ENCODE peak calls at places on chromosomes 6 and 20, in four cellular contexts. One of them, this sample, is unnamed.

GRCh38 chr6:110859335-110859792 is 15.2 kb upstream of the AMD1 start:
- DNase-seq in HAP-1: no peak
- DNase-seq in A673: no peak
- DNase-seq in PC-3: no peak
- DNase-seq in this sample: no peak

GRCh38 chr6:11999245-11999644 is 12.9 kb upstream of the HIVEP1 start:
- DNase-seq in HAP-1: no peak
- DNase-seq in A673: no peak
- DNase-seq in PC-3: no peak
- DNase-seq in this sample: no peak

GRCh38 chr20:48879609-48880008 is 41.9 kb upstream of the ARFGEF2 start:
- DNase-seq in HAP-1: no peak
- DNase-seq in A673: peak; percentile 68
- DNase-seq in PC-3: peak; percentile 52
- DNase-seq in this sample: no peak

GRCh38 chr6:157954150-157955117 is 27.2 kb upstream of the SYNJ2 start:
- DNase-seq in HAP-1: no peak
- DNase-seq in A673: peak; percentile 18
- DNase-seq in PC-3: peak; percentile 50
- DNase-seq in this sample: no peak

GRCh38 chr20:4795394-4795793 is 73.7 kb downstream of the PRND start:
- DNase-seq in HAP-1: no peak
- DNase-seq in A673: peak; percentile 52
- DNase-seq in PC-3: peak; percentile 73
- DNase-seq in this sample: no peak

GRCh38 chr20:63177785-63178444 is 38.0 kb downstream of the YTHDF1 start:
- DNase-seq in HAP-1: no peak
- DNase-seq in A673: peak; percentile 31
- DNase-seq in PC-3: no peak
- DNase-seq in this sample: no peak

GRCh38 chr20:41078329-41078728 is 49.7 kb downstream of the TOP1 start:
- DNase-seq in HAP-1: peak; percentile 62
- DNase-seq in A673: peak; percentile 83
- DNase-seq in PC-3: peak; percentile 71
- DNase-seq in this sample: no peak

GRCh38 chr6:90008908-90009501 is 114.7 kb downstream of the GJA10 start:
- DNase-seq in HAP-1: no peak
- DNase-seq in A673: peak; percentile 48
- DNase-seq in PC-3: peak; percentile 70
- DNase-seq in this sample: no peak

GRCh38 chr6:107637914-107638313 is 148.0 kb downstream of the SOBP start:
- DNase-seq in HAP-1: no peak
- DNase-seq in A673: no peak
- DNase-seq in PC-3: no peak
- DNase-seq in this sample: no peak

GRCh38 chr20:50381771-50382593 is 128.2 kb upstream of the PTPN1 start:
- DNase-seq in HAP-1: no peak
- DNase-seq in A673: no peak
- DNase-seq in PC-3: no peak
- DNase-seq in this sample: no peak

GRCh38 chr20:56247954-56248782 is at the start of gene MC3R:
- DNase-seq in HAP-1: peak; percentile 30
- DNase-seq in A673: peak; percentile 42
- DNase-seq in PC-3: peak; percentile 79
- DNase-seq in this sample: no peak

GRCh38 chr6:138378463-138378862 is 758 bp downstream of the SMIM28 start:
- DNase-seq in HAP-1: no peak
- DNase-seq in A673: no peak
- DNase-seq in PC-3: no peak
- DNase-seq in this sample: no peak

GRCh38 chr20:57908691-57909090 is 198.9 kb upstream of the PMEPA1 start:
- DNase-seq in HAP-1: no peak
- DNase-seq in A673: no peak
- DNase-seq in PC-3: no peak
- DNase-seq in this sample: no peak

GRCh38 chr6:129267028-129267427 is 384.1 kb downstream of the LAMA2 start:
- DNase-seq in HAP-1: no peak
- DNase-seq in A673: no peak
- DNase-seq in PC-3: no peak
- DNase-seq in this sample: no peak

GRCh38 chr6:146879406-146880117 is 280.8 kb downstream of the ADGB start:
- DNase-seq in HAP-1: no peak
- DNase-seq in A673: no peak
- DNase-seq in PC-3: no peak
- DNase-seq in this sample: no peak

GRCh38 chr6:10778230-10778629 is 30.6 kb downstream of the TMEM14B start:
- DNase-seq in HAP-1: no peak
- DNase-seq in A673: no peak
- DNase-seq in PC-3: no peak
- DNase-seq in this sample: no peak

GRCh38 chr6:27294409-27294808 is 17.7 kb downstream of the POM121L2 start:
- DNase-seq in HAP-1: peak; percentile 2
- DNase-seq in A673: no peak
- DNase-seq in PC-3: peak; percentile 13
- DNase-seq in this sample: no peak

GRCh38 chr6:108653864-108654402 is 93.2 kb downstream of the FOXO3 start:
- DNase-seq in HAP-1: no peak
- DNase-seq in A673: no peak
- DNase-seq in PC-3: peak; percentile 14
- DNase-seq in this sample: peak; percentile 86

GRCh38 chr6:129494586-129494985 is 215.4 kb downstream of the ARHGAP18 start:
- DNase-seq in HAP-1: no peak
- DNase-seq in A673: no peak
- DNase-seq in PC-3: no peak
- DNase-seq in this sample: no peak

GRCh38 chr6:44407951-44408670 is 20.6 kb downstream of the CDC5L start:
- DNase-seq in HAP-1: no peak
- DNase-seq in A673: peak; percentile 56
- DNase-seq in PC-3: no peak
- DNase-seq in this sample: no peak

GRCh38 chr20:1375515-1375914 is 17.3 kb downstream of the FKBP1A start:
- DNase-seq in HAP-1: no peak
- DNase-seq in A673: no peak
- DNase-seq in PC-3: peak; percentile 43
- DNase-seq in this sample: no peak

GRCh38 chr6:155014715-155015300 is 19.7 kb downstream of the TIAM2 start:
- DNase-seq in HAP-1: no peak
- DNase-seq in A673: no peak
- DNase-seq in PC-3: peak; percentile 45
- DNase-seq in this sample: peak; percentile 40

GRCh38 chr20:51329845-51330244 is 212.7 kb downstream of the NFATC2 start:
- DNase-seq in HAP-1: no peak
- DNase-seq in A673: no peak
- DNase-seq in PC-3: no peak
- DNase-seq in this sample: no peak

GRCh38 chr6:15434263-15434662 is 188.4 kb downstream of the JARID2 start:
- DNase-seq in HAP-1: peak; percentile 13
- DNase-seq in A673: peak; percentile 97
- DNase-seq in PC-3: no peak
- DNase-seq in this sample: no peak

GRCh38 chr20:10501377-10501776 is 66.3 kb downstream of the SLX4IP start:
- DNase-seq in HAP-1: no peak
- DNase-seq in A673: no peak
- DNase-seq in PC-3: no peak
- DNase-seq in this sample: no peak

GRCh38 chr6:56226946-56227879 is 20.2 kb downstream of the COL21A1 start:
- DNase-seq in HAP-1: no peak
- DNase-seq in A673: peak; percentile 75
- DNase-seq in PC-3: peak; percentile 53
- DNase-seq in this sample: no peak

GRCh38 chr6:52454556-52454955 is 34.4 kb downstream of the EFHC1 start:
- DNase-seq in HAP-1: no peak
- DNase-seq in A673: no peak
- DNase-seq in PC-3: peak; percentile 82
- DNase-seq in this sample: no peak

GRCh38 chr6:50820590-50821234 is 2.0 kb downstream of the TFAP2B start:
- DNase-seq in HAP-1: no peak
- DNase-seq in A673: no peak
- DNase-seq in PC-3: peak; percentile 42
- DNase-seq in this sample: no peak

GRCh38 chr6:38215225-38215624 is 395.7 kb downstream of the ZFAND3 start:
- DNase-seq in HAP-1: no peak
- DNase-seq in A673: no peak
- DNase-seq in PC-3: no peak
- DNase-seq in this sample: no peak

GRCh38 chr20:33443006-33443511 is 504 bp downstream of the SNTA1 start:
- DNase-seq in HAP-1: no peak
- DNase-seq in A673: no peak
- DNase-seq in PC-3: no peak
- DNase-seq in this sample: no peak

GRCh38 chr6:124962617-124963415 is 579 bp downstream of the RNF217 start:
- DNase-seq in HAP-1: no peak
- DNase-seq in A673: peak; percentile 57
- DNase-seq in PC-3: peak; percentile 25
- DNase-seq in this sample: peak; percentile 67

GRCh38 chr6:12008366-12009179 is 3.5 kb upstream of the HIVEP1 start:
- DNase-seq in HAP-1: peak; percentile 62
- DNase-seq in A673: peak; percentile 70
- DNase-seq in PC-3: peak; percentile 78
- DNase-seq in this sample: peak; percentile 91

GRCh38 chr6:137181876-137182653 is 8.6 kb upstream of the IL22RA2 start:
- DNase-seq in HAP-1: no peak
- DNase-seq in A673: no peak
- DNase-seq in PC-3: no peak
- DNase-seq in this sample: no peak

GRCh38 chr6:137177611-137178010 is 4.2 kb upstream of the IL22RA2 start:
- DNase-seq in HAP-1: no peak
- DNase-seq in A673: no peak
- DNase-seq in PC-3: no peak
- DNase-seq in this sample: no peak

GRCh38 chr6:137176729-137177128 is 3.3 kb upstream of the IL22RA2 start:
- DNase-seq in HAP-1: no peak
- DNase-seq in A673: no peak
- DNase-seq in PC-3: no peak
- DNase-seq in this sample: no peak

GRCh38 chr6:137185290-137185689 is 11.8 kb upstream of the IL22RA2 start:
- DNase-seq in HAP-1: no peak
- DNase-seq in A673: no peak
- DNase-seq in PC-3: no peak
- DNase-seq in this sample: no peak

GRCh38 chr6:137182654-137183073 is 9.2 kb upstream of the IL22RA2 start:
- DNase-seq in HAP-1: no peak
- DNase-seq in A673: no peak
- DNase-seq in PC-3: no peak
- DNase-seq in this sample: no peak
- H3K9me3 ChIP-seq in HAP-1: no peaks in the 10 kb centered on the region
- H3K9me3 ChIP-seq in A673: peaks cover 38% of the 10 kb centered on the region
- H3K9me3 ChIP-seq in PC-3: peaks cover 21% of the 10 kb centered on the region
- H3K9me3 ChIP-seq in this sample: peaks cover 29% of the 10 kb centered on the region

GRCh38 chr6:148671952-148672351 is 74.9 kb upstream of the UST start:
- DNase-seq in HAP-1: no peak
- DNase-seq in A673: no peak
- DNase-seq in PC-3: no peak
- DNase-seq in this sample: no peak

GRCh38 chr6:148667395-148667794 is 79.4 kb upstream of the UST start:
- DNase-seq in HAP-1: no peak
- DNase-seq in A673: no peak
- DNase-seq in PC-3: no peak
- DNase-seq in this sample: no peak

DNA sequence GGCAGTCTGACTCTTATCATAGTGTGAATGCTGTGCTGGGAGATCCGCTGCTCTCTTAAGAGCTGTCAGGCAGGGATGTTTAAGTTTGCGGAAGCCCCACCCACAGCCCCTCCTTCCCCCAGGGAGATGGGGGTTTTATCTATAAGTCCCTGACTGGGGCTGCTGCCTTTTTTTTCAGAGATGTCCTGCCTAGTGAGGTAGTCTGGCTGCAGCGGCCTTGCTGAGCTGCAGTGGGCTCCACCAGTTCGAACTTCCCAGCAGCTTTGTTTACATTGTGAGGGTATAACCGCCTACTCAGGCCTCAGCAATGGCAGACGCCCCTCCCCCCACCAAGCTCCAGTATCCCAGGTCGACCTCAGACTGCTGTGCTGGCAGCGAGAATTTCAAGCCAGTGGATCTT is 75.7 kb upstream of the UST start:
- DNase-seq in HAP-1: no peak
- DNase-seq in A673: no peak
- DNase-seq in PC-3: no peak
- DNase-seq in this sample: no peak
- H3K9me3 ChIP-seq in HAP-1: peaks cover 8% of the 10 kb centered on the region
- H3K9me3 ChIP-seq in A673: peaks cover 5% of the 10 kb centered on the region
- H3K9me3 ChIP-seq in PC-3: no peaks in the 10 kb centered on the region
- H3K9me3 ChIP-seq in this sample: peaks cover 34% of the 10 kb centered on the region

GRCh38 chr6:84072452-84072997 is 39.0 kb downstream of the MRAP2 start:
- DNase-seq in HAP-1: no peak
- DNase-seq in A673: no peak
- DNase-seq in PC-3: no peak
- DNase-seq in this sample: no peak
- H3K9me3 ChIP-seq in HAP-1: no peaks in the 10 kb centered on the region
- H3K9me3 ChIP-seq in A673: no peaks in the 10 kb centered on the region
- H3K9me3 ChIP-seq in PC-3: no peaks in the 10 kb centered on the region
- H3K9me3 ChIP-seq in this sample: peaks cover 3% of the 10 kb centered on the region

GRCh38 chr6:168192195-168192900 is 113.3 kb upstream of the FRMD1 start:
- DNase-seq in HAP-1: no peak
- DNase-seq in A673: peak; percentile 90
- DNase-seq in PC-3: no peak
- DNase-seq in this sample: no peak

GRCh38 chr6:168189679-168190405 is 110.8 kb upstream of the FRMD1 start:
- DNase-seq in HAP-1: no peak
- DNase-seq in A673: no peak
- DNase-seq in PC-3: no peak
- DNase-seq in this sample: peak; percentile 19

GRCh38 chr6:168192901-168193815 is 114.1 kb upstream of the FRMD1 start:
- DNase-seq in HAP-1: no peak
- DNase-seq in A673: no peak
- DNase-seq in PC-3: no peak
- DNase-seq in this sample: peak; percentile 35

GRCh38 chr6:168188974-168189678 is 110.1 kb upstream of the FRMD1 start:
- DNase-seq in HAP-1: no peak
- DNase-seq in A673: no peak
- DNase-seq in PC-3: no peak
- DNase-seq in this sample: no peak

DNA sequence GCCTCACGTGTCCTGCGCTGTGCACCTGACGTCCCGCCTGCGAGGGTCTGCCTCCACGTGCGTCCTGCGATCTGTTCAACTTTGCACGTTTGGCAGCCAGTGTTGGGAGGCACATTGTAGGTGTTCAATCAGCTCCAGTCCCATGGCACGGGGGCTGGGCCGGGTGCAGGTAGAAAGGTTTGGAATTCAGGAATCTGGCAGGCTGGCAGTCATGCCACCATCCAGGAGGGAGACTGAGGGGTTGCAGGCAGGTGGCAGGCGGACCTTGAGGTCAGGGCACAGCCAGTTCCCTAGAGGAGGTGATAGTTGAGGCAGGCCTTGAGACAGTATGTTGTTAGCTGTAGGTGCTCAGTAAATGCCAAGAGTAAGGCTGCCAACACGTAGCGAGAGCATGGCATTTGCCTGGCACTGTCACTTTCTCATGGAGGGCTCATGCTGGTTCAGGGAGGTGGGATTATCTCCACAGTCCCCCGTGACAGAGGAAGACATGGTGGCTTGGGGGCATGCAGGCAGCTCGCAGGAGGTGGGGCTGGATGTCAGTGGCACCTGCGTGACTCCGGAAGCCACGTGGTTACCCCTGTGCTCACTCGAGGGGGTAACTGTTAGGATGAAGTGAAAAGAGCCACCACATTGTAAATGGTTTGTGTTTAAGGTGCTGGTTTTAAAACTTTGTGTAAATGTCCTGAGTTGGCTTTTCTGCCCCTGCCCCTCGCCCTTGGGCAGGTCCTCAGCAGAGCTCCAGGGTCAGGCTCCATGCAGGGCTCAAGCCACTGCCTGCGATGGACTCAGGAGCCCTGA is 111.8 kb upstream of the FRMD1 start:
- DNase-seq in HAP-1: no peak
- DNase-seq in A673: no peak
- DNase-seq in PC-3: no peak
- DNase-seq in this sample: peak; percentile 42
- H3K9me3 ChIP-seq in HAP-1: no peaks in the 10 kb centered on the region
- H3K9me3 ChIP-seq in A673: peaks cover 5% of the 10 kb centered on the region
- H3K9me3 ChIP-seq in PC-3: no peaks in the 10 kb centered on the region
- H3K9me3 ChIP-seq in this sample: no peaks in the 10 kb centered on the region

This sample was measured in ascending aorta.